ENCODE peak calls at places on chromosomes 7 and 10, in five cellular contexts. M is GM12878, X is HepG2, W is K562, F is H1. G is an unnamed sample.

GRCh38 chr7:76506081-76506440 is 4.3 kb upstream of the UPK3B start:
- DNase-seq in W (peak; percentile 4), X (no peak), M (no peak), F (no peak), G (no peak)

GRCh38 chr7:47941136-47941844 is 7.0 kb downstream of the PKD1L1 start:
- DNase-seq in W (no peak), M (no peak), X (no peak), F (no peak), G (no peak)

GRCh38 chr7:116438274-116438673 is 61.3 kb upstream of the CAV2 start:
- DNase-seq in F (no peak), M (no peak), X (peak; percentile 4), W (no peak), G (no peak)

GRCh38 chr7:149280661-149281507 is 18.9 kb downstream of the ZNF783 start:
- DNase-seq in M (no peak), X (no peak), W (no peak), F (no peak), G (no peak)

GRCh38 chr10:127279334-127279774 is 83.0 kb upstream of the INSYN2A start:
- DNase-seq in F (no peak), M (no peak), X (peak; percentile 98), W (no peak), G (no peak)

GRCh38 chr7:93837245-93837644 is 53.3 kb downstream of the TFPI2 start:
- DNase-seq in W (no peak), M (no peak), F (no peak), X (no peak), G (peak; percentile 11)

GRCh38 chr7:44200699-44201461 is at the start of gene YKT6:
- DNase-seq in M (peak; percentile 84), X (peak; percentile 95), F (peak; percentile 88), W (peak; percentile 96), G (peak; percentile 99)

GRCh38 chr10:86321568-86321967 is 45.0 kb downstream of the GRID1 start:
- DNase-seq in W (no peak), M (no peak), X (no peak), F (no peak), G (no peak)

GRCh38 chr7:129213828-129214227 is 11.0 kb upstream of the AHCYL2 start:
- DNase-seq in F (peak; percentile 43), X (peak; percentile 85), W (peak; percentile 42), M (no peak), G (peak; percentile 81)

GRCh38 chr7:4109481-4110110 is 572.5 kb upstream of the FOXK1 start:
- DNase-seq in F (no peak), X (no peak), M (no peak), W (no peak), G (no peak)

GRCh38 chr10:116098411-116099019 is 174.5 kb downstream of the GFRA1 start:
- DNase-seq in X (no peak), M (no peak), F (no peak), W (no peak), G (no peak)

GRCh38 chr10:20536381-20536780 is 360.7 kb downstream of the NEBL start:
- DNase-seq in M (no peak), W (no peak), F (no peak), X (no peak), G (no peak)

GRCh38 chr10:69939481-69939880 is 113.2 kb upstream of the MACROH2A2 start:
- DNase-seq in F (no peak), X (no peak), W (no peak), M (no peak), G (no peak)

GRCh38 chr10:75544923-75545322 is 113.5 kb downstream of the LRMDA start:
- DNase-seq in W (no peak), M (no peak), F (no peak), X (no peak), G (no peak)

GRCh38 chr10:73088304-73088703 is 8.4 kb downstream of the P4HA1 start:
- DNase-seq in M (no peak), X (peak; percentile 74), F (no peak), W (no peak), G (no peak)

GRCh38 chr10:66747451-66747850 is 178.4 kb upstream of the LRRTM3 start:
- DNase-seq in M (no peak), X (no peak), F (no peak), W (no peak), G (no peak)

GRCh38 chr7:95993420-95993819 is 221.1 kb downstream of the DYNC1I1 start:
- DNase-seq in W (peak; percentile 15), M (no peak), F (no peak), X (no peak), G (no peak)

GRCh38 chr7:1421020-1421790 is 38.1 kb downstream of the MICALL2 start:
- DNase-seq in M (no peak), X (no peak), F (no peak), W (no peak), G (no peak)

GRCh38 chr7:47652591-47652990 is 70.7 kb upstream of the TNS3 start:
- DNase-seq in F (no peak), W (no peak), M (no peak), X (no peak), G (no peak)

GRCh38 chr7:27814054-27814453 is 74.1 kb downstream of the TAX1BP1 start:
- DNase-seq in F (no peak), X (no peak), M (no peak), W (no peak), G (no peak)

GRCh38 chr10:97686301-97686961 is 610 bp downstream of the AVPI1 start:
- DNase-seq in M (no peak), F (no peak), X (no peak), W (no peak), G (no peak)

GRCh38 chr7:74051193-74051592 is 23.2 kb downstream of the ELN start:
- DNase-seq in M (no peak), W (no peak), X (no peak), F (no peak), G (no peak)

DNA sequence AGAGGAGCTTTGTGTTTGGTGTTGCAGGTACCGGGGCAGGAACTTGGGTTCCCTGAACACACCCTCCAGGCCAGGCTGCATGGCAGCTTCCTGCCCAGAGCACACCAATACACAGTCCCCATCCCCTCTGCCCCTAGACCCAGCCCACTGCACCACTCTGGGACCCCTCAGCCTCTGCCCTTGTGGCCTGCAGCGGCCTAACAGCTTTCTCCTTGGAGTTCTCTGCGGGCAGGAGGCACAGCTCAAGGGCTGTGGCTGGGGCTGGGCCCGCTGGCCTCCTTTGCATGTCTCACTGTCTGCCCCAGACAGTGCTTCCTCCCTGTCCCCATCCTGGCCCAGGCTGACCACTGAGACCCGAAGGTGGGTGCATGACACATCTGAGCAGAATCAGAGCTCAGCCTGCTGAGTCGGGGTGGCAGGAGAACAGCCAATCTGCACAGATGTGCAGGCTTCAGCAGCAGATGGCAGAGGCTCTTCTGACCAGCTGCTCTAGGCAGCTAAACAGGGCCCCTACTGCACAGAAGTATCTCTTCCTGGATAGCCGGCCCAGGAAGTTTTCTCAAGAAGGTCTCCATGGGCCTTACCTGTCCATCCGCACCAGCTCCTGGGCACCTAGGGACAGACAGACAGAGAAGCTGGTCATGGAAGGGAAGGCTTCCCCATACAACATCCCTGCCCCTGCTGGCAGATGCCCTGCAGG is 20.8 kb downstream of the VSIR start:
- DNase-seq in W (no peak), F (no peak), M (no peak), X (no peak), G (no peak)
- TF ChIP-seq USF2 in W (no peak), F (no peak), M (no peak), X (no peak), G (no peak)

GRCh38 chr10:944034-944831 is 12.7 kb upstream of the LARP4B start:
- DNase-seq in X (no peak), F (no peak), M (no peak), W (no peak), G (no peak)
- TF ChIP-seq TAF1 in X (no peak), F (no peak), M (no peak), W (no peak), G (no peak)

DNA sequence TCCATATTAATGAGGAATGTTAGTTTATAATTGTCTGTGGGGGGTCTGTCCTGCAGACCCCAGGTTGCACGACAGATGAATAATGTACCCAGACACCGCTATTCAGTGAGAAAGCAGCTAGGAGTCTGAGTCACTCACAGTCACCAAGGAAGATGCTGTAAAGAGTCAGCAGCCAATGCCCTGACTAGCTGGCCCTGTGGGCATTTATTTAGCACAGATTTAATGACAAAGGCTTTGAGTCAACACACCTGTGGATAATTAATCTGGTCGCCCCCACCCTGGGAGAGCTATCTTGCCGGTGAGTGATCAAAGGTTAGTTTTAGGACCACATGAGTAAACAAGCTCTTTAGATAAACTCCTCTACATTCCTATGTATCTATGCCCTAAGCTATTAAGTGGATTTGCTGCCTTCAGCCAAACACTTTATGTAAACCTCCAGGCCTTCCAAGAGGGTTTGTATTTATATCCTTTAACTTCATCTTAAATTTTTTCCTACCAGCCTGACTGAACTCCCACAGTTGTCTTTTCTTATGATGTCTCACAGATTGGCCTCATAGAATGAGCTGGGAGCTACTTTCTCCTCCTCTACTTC is 180.0 kb upstream of the ADCY1 start:
- DNase-seq in X (no peak), F (no peak), W (no peak), M (no peak), G (no peak)
- TF ChIP-seq USF2 in X (no peak), F (no peak), W (no peak), M (no peak), G (no peak)

GRCh38 chr10:130024779-130025178 is 60.7 kb upstream of the EBF3 start:
- DNase-seq in F (no peak), M (no peak), X (no peak), W (no peak), G (no peak)
- TF ChIP-seq TAF1 in F (no peak), M (no peak), X (no peak), W (no peak), G (no peak)

GRCh38 chr10:77179015-77179695 is 458.5 kb downstream of the KCNMA1 start:
- DNase-seq in X (no peak), W (no peak), F (no peak), M (no peak), G (no peak)
- TF ChIP-seq USF2 in X (no peak), W (no peak), F (no peak), M (no peak), G (no peak)

GRCh38 chr7:17951745-17952254 is 11.5 kb upstream of the SNX13 start:
- DNase-seq in W (no peak), M (no peak), X (no peak), F (no peak), G (no peak)
- TF ChIP-seq TAF1 in W (no peak), M (no peak), X (no peak), F (no peak), G (no peak)

G was measured in SK-N-SH.